ENCODE peak calls at places on chromosomes 2 and 18, in four cellular contexts. H, J, D and L are unnamed samples.

GRCh38 chr2:938181-939005 is 12.3 kb upstream of the SNTG2 start:
- DNase-seq in H (no peak), J (no peak), D (no peak), L (no peak)

GRCh38 chr2:231433990-231434389 is 30.3 kb downstream of the NCL start:
- DNase-seq in H (no peak), J (no peak), D (no peak), L (no peak)

GRCh38 chr2:220270506-220271070 is 643.2 kb downstream of the SLC4A3 start:
- DNase-seq in H (no peak), J (no peak), D (no peak), L (no peak)

GRCh38 chr2:20852670-20853069 is 29.8 kb upstream of the LDAH start:
- DNase-seq in H (peak), J (no peak), D (no peak), L (no peak)

GRCh38 chr2:237282568-237283128 is 131.3 kb downstream of the COL6A3 start:
- DNase-seq in H (no peak), J (no peak), D (no peak), L (no peak)

GRCh38 chr2:17470855-17471641 is 47.2 kb downstream of the RAD51AP2 start:
- DNase-seq in H (peak), J (peak), D (peak), L (peak)

GRCh38 chr2:159012142-159012541 is 43.7 kb downstream of the TANC1 start:
- DNase-seq in H (no peak), J (no peak), D (no peak), L (no peak)

GRCh38 chr2:240128608-240129144 is 7.4 kb downstream of the COPS9 start:
- DNase-seq in H (no peak), J (no peak), D (no peak), L (no peak)

GRCh38 chr18:8989017-8989416 is 113.5 kb upstream of the NDUFV2 start:
- DNase-seq in H (no peak), J (no peak), D (no peak), L (no peak)

GRCh38 chr18:55859116-55859515 is 271.1 kb upstream of the TCF4 start:
- DNase-seq in H (no peak), J (no peak), D (no peak), L (no peak)

GRCh38 chr2:184346338-184346862 is 251.9 kb upstream of the ZNF804A start:
- DNase-seq in H (no peak), J (no peak), D (no peak), L (no peak)

GRCh38 chr2:151668737-151669136 is 65.5 kb downstream of the NEB start:
- DNase-seq in H (no peak), J (no peak), D (no peak), L (no peak)

GRCh38 chr2:96202152-96202856 is 6.3 kb downstream of the STARD7 start:
- DNase-seq in H (no peak), J (no peak), D (no peak), L (no peak)

GRCh38 chr2:9356336-9356735 is 67.0 kb downstream of the ITGB1BP1 start:
- DNase-seq in H (no peak), J (no peak), D (no peak), L (no peak)

GRCh38 chr2:88626171-88627054 is 851 bp downstream of the EIF2AK3 start:
- DNase-seq in H (peak), J (peak), D (no peak), L (peak)

GRCh38 chr2:191308026-191308425 is 62.8 kb downstream of the MYO1B start:
- DNase-seq in H (no peak), J (no peak), D (no peak), L (no peak)

GRCh38 chr2:70561893-70562292 is 8.3 kb upstream of the TGFA start:
- DNase-seq in H (no peak), J (no peak), D (no peak), L (no peak)

GRCh38 chr2:63192169-63192888 is 141.7 kb downstream of the OTX1 start:
- DNase-seq in H (no peak), J (no peak), D (peak), L (no peak)

GRCh38 chr2:10933700-10934225 is 22.0 kb downstream of the KCNF1 start:
- DNase-seq in H (no peak), J (no peak), D (no peak), L (no peak)

GRCh38 chr2:100285691-100286090 is 36.6 kb downstream of the LONRF2 start:
- DNase-seq in H (no peak), J (peak), D (no peak), L (no peak)

GRCh38 chr2:226030369-226031077 is 631.0 kb downstream of the NYAP2 start:
- DNase-seq in H (no peak), J (no peak), D (peak), L (no peak)

GRCh38 chr18:57759650-57760049 is 43.5 kb downstream of the ATP8B1 start:
- DNase-seq in H (no peak), J (peak), D (no peak), L (no peak)

GRCh38 chr2:59892398-59892797 is 661.1 kb downstream of the BCL11A start:
- DNase-seq in H (no peak), J (no peak), D (no peak), L (no peak)

GRCh38 chr2:200050921-200051620 is 95.7 kb downstream of the MAIP1 start:
- DNase-seq in H (no peak), J (no peak), D (no peak), L (no peak)

GRCh38 chr2:85158559-85159273 is 25.5 kb downstream of the TCF7L1 start:
- DNase-seq in H (no peak), J (no peak), D (no peak), L (no peak)

GRCh38 chr2:158197940-158198339 is 96.3 kb downstream of the UPP2 start:
- DNase-seq in H (no peak), J (no peak), D (no peak), L (no peak)

GRCh38 chr2:207919164-207919919 is 106.0 kb downstream of the PLEKHM3 start:
- DNase-seq in H (no peak), J (peak), D (no peak), L (no peak)

GRCh38 chr18:39770399-39770798 is 2184.6 kb upstream of the PIK3C3 start:
- DNase-seq in H (no peak), J (no peak), D (no peak), L (no peak)

GRCh38 chr2:46683541-46683940 is 204.2 kb downstream of the TMEM247 start:
- DNase-seq in H (no peak), J (no peak), D (no peak), L (no peak)

GRCh38 chr2:168510125-168510756 is 54.2 kb downstream of the CERS6 start:
- DNase-seq in H (no peak), J (no peak), D (no peak), L (no peak)

GRCh38 chr2:24919977-24920812 is at the start of gene ADCY3:
- DNase-seq in H (peak), J (peak), D (no peak), L (peak)

GRCh38 chr2:33372940-33373553 is 103.4 kb upstream of the RASGRP3 start:
- DNase-seq in H (peak), J (peak), D (peak), L (no peak)

GRCh38 chr2:60998628-60999545 is 18.6 kb upstream of the PEX13 start:
- DNase-seq in H (peak), J (peak), D (peak), L (no peak)

GRCh38 chr2:222594679-222595078 is 61.2 kb downstream of the FARSB start:
- DNase-seq in H (no peak), J (peak), D (peak), L (no peak)

GRCh38 chr2:25363733-25364132 is 22.0 kb upstream of the DNMT3A start:
- DNase-seq in H (no peak), J (no peak), D (no peak), L (no peak)

GRCh38 chr2:240287011-240287410 is 146.6 kb upstream of the OTOS start:
- DNase-seq in H (no peak), J (no peak), D (no peak), L (no peak)

GRCh38 chr2:199911877-199912161 is 726 bp downstream of the C2orf69 start:
- DNase-seq in H (no peak), J (no peak), D (no peak), L (no peak)

GRCh38 chr2:216289470-216289869 is 82.8 kb downstream of the MARCHF4 start:
- DNase-seq in H (no peak), J (no peak), D (no peak), L (no peak)

GRCh38 chr2:216294305-216294704 is 78.0 kb downstream of the MARCHF4 start:
- DNase-seq in H (no peak), J (no peak), D (no peak), L (no peak)

GRCh38 chr2:216287251-216287650 is 85.0 kb downstream of the MARCHF4 start:
- DNase-seq in H (no peak), J (no peak), D (peak), L (no peak)

GRCh38 chr2:216292475-216292874 is 79.8 kb downstream of the MARCHF4 start:
- DNase-seq in H (no peak), J (no peak), D (no peak), L (no peak)

GRCh38 chr2:216292886-216293291 is 79.4 kb downstream of the MARCHF4 start:
- DNase-seq in H (peak), J (no peak), D (no peak), L (no peak)
- TF ChIP-seq USF2 in H (no peak), J (no peak), D (no peak), L (no peak)

GRCh38 chr2:173124441-173124840 is 48.8 kb downstream of the MAP3K20 start:
- DNase-seq in H (no peak), J (no peak), D (no peak), L (no peak)
- TF ChIP-seq NR3C1 in H (no peak), J (no peak), D (no peak), L (no peak)

GRCh38 chr2:234950730-234951385 is 959 bp upstream of the SH3BP4 start:
- DNase-seq in H (no peak), J (no peak), D (no peak), L (peak)

GRCh38 chr2:234949762-234950434 is 1.9 kb upstream of the SH3BP4 start:
- DNase-seq in H (no peak), J (no peak), D (peak), L (no peak)

GRCh38 chr2:234952270-234953115 is 676 bp downstream of the SH3BP4 start:
- DNase-seq in H (no peak), J (peak), D (no peak), L (peak)

GRCh38 chr2:234951386-234952269 is at the start of gene SH3BP4:
- DNase-seq in H (peak), J (peak), D (peak), L (peak)

GRCh38 chr2:234950435-234950729 is 1.4 kb upstream of the SH3BP4 start:
- DNase-seq in H (no peak), J (no peak), D (no peak), L (no peak)
- TF ChIP-seq USF2 in H (no peak), J (no peak), D (no peak), L (no peak)

DNA sequence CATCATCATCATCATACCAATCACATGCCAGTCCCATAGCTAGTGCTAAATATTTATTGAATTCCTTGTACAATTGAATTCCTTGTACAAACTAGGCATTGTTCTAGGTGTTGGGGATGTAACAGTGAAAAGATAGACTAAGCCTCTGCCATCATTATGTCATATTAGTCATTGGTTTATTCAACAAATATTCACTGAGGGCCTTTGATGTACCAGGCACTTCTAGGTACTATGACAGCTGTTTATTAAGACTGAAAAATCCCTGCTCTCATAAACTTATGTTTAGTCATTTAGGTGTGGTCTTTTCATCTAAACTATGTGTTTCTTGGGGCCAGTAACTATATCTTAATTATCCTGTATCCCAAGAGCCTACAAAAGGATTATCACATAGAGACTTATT is 412.3 kb upstream of the ETAA1 start:
- DNase-seq in H (no peak), J (no peak), D (no peak), L (no peak)
- TF ChIP-seq NR3C1 in H (no peak), J (no peak), D (no peak), L (no peak)